ENCODE peak calls at places on chromosomes 4 and X, in ten cellular contexts. O is body of pancreas; U is AG04450; F is IMR-90; Z is foreskin fibroblast; B is heart right ventricle; W is sigmoid colon; I is thyroid gland; T is neural progenitor cell; C is CD8-positive, alpha-beta T cell. R is an unnamed sample.

GRCh38 chr4:81218206-81218605 is 3.2 kb upstream of the PRKG2 start:
- DNase-seq in O (no peak), U (no peak), F (no peak), Z (peak), B (no peak), W (no peak), I (no peak), T (no peak), C (no peak), R (no peak)

GRCh38 chr4:120724656-120725055 is 197.9 kb downstream of the PRDM5 start:
- DNase-seq in O (no peak), U (no peak), F (no peak), Z (no peak), B (no peak), W (no peak), I (no peak), T (no peak), C (no peak), R (no peak)

GRCh38 chr4:156983366-156983765 is 11.8 kb upstream of the PDGFC start:
- DNase-seq in O (no peak), U (no peak), F (peak), Z (peak), B (no peak), W (no peak), I (no peak), T (no peak), C (no peak), R (no peak)

GRCh38 chr4:67658302-67658701 is 42.7 kb downstream of the UBA6 start:
- DNase-seq in O (no peak), U (no peak), F (no peak), Z (no peak), B (no peak), W (no peak), I (no peak), T (no peak), C (no peak), R (no peak)

GRCh38 chr4:66034671-66035070 is 364.4 kb upstream of the EPHA5 start:
- DNase-seq in O (no peak), U (no peak), F (no peak), Z (no peak), B (no peak), W (no peak), I (no peak), T (no peak), C (no peak), R (no peak)

GRCh38 chr4:14247767-14248166 is 620.2 kb upstream of the BOD1L1 start:
- DNase-seq in O (peak), U (no peak), F (no peak), Z (no peak), B (no peak), W (no peak), I (no peak), T (peak), C (no peak), R (no peak)

GRCh38 chrX:13955975-13956374 is 73.7 kb downstream of the GEMIN8 start:
- DNase-seq in O (no peak), U (no peak), F (no peak), Z (no peak), B (no peak), W (no peak), I (peak), T (no peak), C (no peak), R (no peak)

GRCh38 chr4:59643682-59644081 is 1556.4 kb upstream of the ADGRL3 start:
- DNase-seq in O (no peak), U (no peak), F (no peak), Z (no peak), B (no peak), W (no peak), I (no peak), T (no peak), C (no peak), R (no peak)

GRCh38 chr4:73193155-73193554 is 65.4 kb downstream of the ANKRD17 start:
- DNase-seq in O (no peak), U (no peak), F (no peak), Z (no peak), B (no peak), W (no peak), I (no peak), T (no peak), C (no peak), R (no peak)

GRCh38 chrX:134520860-134521390 is 61.0 kb downstream of the HPRT1 start:
- DNase-seq in O (peak), U (no peak), F (peak), Z (peak), B (peak), W (no peak), I (peak), T (peak), C (no peak), R (no peak)

GRCh38 chr4:186501554-186501953 is 53.8 kb downstream of the MTNR1A start:
- DNase-seq in O (no peak), U (no peak), F (no peak), Z (no peak), B (no peak), W (no peak), I (no peak), T (no peak), C (no peak), R (no peak)

GRCh38 chrX:121254336-121254735 is 206.9 kb downstream of the GLUD2 start:
- DNase-seq in O (no peak), U (no peak), F (no peak), Z (peak), B (no peak), W (no peak), I (no peak), T (peak), C (no peak), R (no peak)

GRCh38 chrX:33725556-33726232 is 406.4 kb downstream of the FAM47A start:
- DNase-seq in O (peak), U (no peak), F (no peak), Z (no peak), B (peak), W (peak), I (peak), T (peak), C (no peak), R (no peak)

GRCh38 chr4:41878991-41879491 is 56.2 kb upstream of the TMEM33 start:
- DNase-seq in O (no peak), U (no peak), F (no peak), Z (no peak), B (no peak), W (no peak), I (no peak), T (peak), C (no peak), R (no peak)

GRCh38 chr4:61079976-61080375 is 120.2 kb upstream of the ADGRL3 start:
- DNase-seq in O (no peak), U (no peak), F (no peak), Z (peak), B (no peak), W (no peak), I (no peak), T (no peak), C (no peak), R (no peak)

GRCh38 chr4:158958489-158959270 is 144.2 kb upstream of the RAPGEF2 start:
- DNase-seq in O (no peak), U (no peak), F (peak), Z (no peak), B (no peak), W (no peak), I (no peak), T (no peak), C (no peak), R (no peak)

GRCh38 chr4:103150677-103151076 is 47.5 kb downstream of the CENPE start:
- DNase-seq in O (no peak), U (no peak), F (peak), Z (peak), B (no peak), W (no peak), I (no peak), T (no peak), C (no peak), R (no peak)

GRCh38 chrX:49053223-49054072 is 5.4 kb upstream of the CCDC120 start:
- DNase-seq in O (peak), U (no peak), F (peak), Z (peak), B (no peak), W (peak), I (peak), T (peak), C (peak), R (no peak)

GRCh38 chr4:38860788-38861424 is 4.3 kb upstream of the TLR6 start:
- DNase-seq in O (peak), U (no peak), F (peak), Z (peak), B (peak), W (no peak), I (peak), T (peak), C (no peak), R (no peak)

GRCh38 chrX:5051831-5052491 is 1176.7 kb downstream of the NLGN4X start:
- DNase-seq in O (peak), U (no peak), F (no peak), Z (peak), B (peak), W (peak), I (no peak), T (no peak), C (no peak), R (peak)

GRCh38 chr4:24778427-24779225 is 16.7 kb upstream of the SOD3 start:
- DNase-seq in O (no peak), U (peak), F (peak), Z (peak), B (peak), W (peak), I (no peak), T (no peak), C (no peak), R (no peak)

GRCh38 chr4:141307241-141307689 is 86.6 kb downstream of the ZNF330 start:
- DNase-seq in O (peak), U (peak), F (peak), Z (peak), B (peak), W (peak), I (peak), T (peak), C (peak), R (peak)

GRCh38 chrX:120857240-120857639 is 18.4 kb downstream of the CT47B1 start:
- DNase-seq in O (no peak), U (no peak), F (no peak), Z (no peak), B (no peak), W (no peak), I (no peak), T (peak), C (no peak), R (no peak)

GRCh38 chrX:357693-358471 is 28.8 kb downstream of the PPP2R3B start:
- DNase-seq in O (no peak), U (no peak), F (peak), Z (peak), B (no peak), W (no peak), I (no peak), T (no peak), C (no peak), R (no peak)

GRCh38 chr4:145618210-145618911 is 824 bp upstream of the MMAA start:
- DNase-seq in O (peak), U (no peak), F (no peak), Z (peak), B (no peak), W (no peak), I (peak), T (peak), C (no peak), R (no peak)

GRCh38 chr4:125434136-125434535 is 119.4 kb downstream of the FAT4 start:
- DNase-seq in O (no peak), U (no peak), F (peak), Z (peak), B (no peak), W (no peak), I (no peak), T (no peak), C (no peak), R (no peak)

GRCh38 chr4:89306486-89307184 is 965 bp downstream of the GPRIN3 start:
- DNase-seq in O (no peak), U (no peak), F (no peak), Z (no peak), B (no peak), W (no peak), I (no peak), T (no peak), C (no peak), R (no peak)

GRCh38 chr4:55347610-55348228 is 1.7 kb downstream of the SRD5A3 start:
- DNase-seq in O (no peak), U (no peak), F (no peak), Z (no peak), B (no peak), W (no peak), I (no peak), T (no peak), C (no peak), R (no peak)

GRCh38 chr4:29278580-29278979 is 1441.6 kb upstream of the PCDH7 start:
- DNase-seq in O (no peak), U (peak), F (peak), Z (peak), B (no peak), W (no peak), I (no peak), T (no peak), C (no peak), R (no peak)

GRCh38 chr4:129394635-129395034 is 298.7 kb downstream of the C4orf33 start:
- DNase-seq in O (no peak), U (no peak), F (no peak), Z (no peak), B (no peak), W (no peak), I (no peak), T (no peak), C (no peak), R (no peak)

GRCh38 chr4:87151730-87152129 is 68.7 kb downstream of the KLHL8 start:
- DNase-seq in O (no peak), U (no peak), F (no peak), Z (peak), B (no peak), W (no peak), I (no peak), T (no peak), C (no peak), R (no peak)

GRCh38 chrX:31580726-31581125 is 508.9 kb upstream of the FTHL17 start:
- DNase-seq in O (no peak), U (no peak), F (peak), Z (peak), B (no peak), W (no peak), I (no peak), T (peak), C (no peak), R (peak)

GRCh38 chrX:13256562-13256961 is 63.3 kb downstream of the ATXN3L start:
- DNase-seq in O (no peak), U (no peak), F (no peak), Z (no peak), B (no peak), W (no peak), I (no peak), T (no peak), C (no peak), R (no peak)

DNA sequence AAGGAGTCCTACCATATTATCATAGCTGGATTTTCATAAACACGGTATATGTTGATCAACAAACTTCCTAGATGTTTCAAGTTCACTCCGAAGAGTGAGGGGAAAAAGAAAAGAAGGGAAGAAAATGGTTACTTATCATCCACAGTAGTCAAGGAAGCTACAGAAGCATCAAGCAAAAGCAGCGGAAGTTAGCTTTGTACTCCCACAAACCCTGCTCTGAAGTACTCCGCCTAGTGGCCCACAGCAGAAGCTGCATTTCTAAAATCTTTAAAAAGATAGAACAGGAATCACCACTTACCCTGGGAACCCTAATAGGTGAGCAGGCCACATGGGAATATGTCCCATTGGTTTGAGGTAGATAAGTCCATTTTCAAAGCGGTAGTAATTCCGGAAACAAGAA is 28.5 kb upstream of the FRG1 start:
- DNase-seq in O (peak), U (no peak), F (no peak), Z (no peak), B (no peak), W (no peak), I (no peak), T (peak), C (no peak), R (no peak)
- TF ChIP-seq CTCF in O (no peak), U (peak), F (peak), Z (peak), B (peak), W (no peak), I (no peak), T (peak), C (peak), R (peak)

DNA sequence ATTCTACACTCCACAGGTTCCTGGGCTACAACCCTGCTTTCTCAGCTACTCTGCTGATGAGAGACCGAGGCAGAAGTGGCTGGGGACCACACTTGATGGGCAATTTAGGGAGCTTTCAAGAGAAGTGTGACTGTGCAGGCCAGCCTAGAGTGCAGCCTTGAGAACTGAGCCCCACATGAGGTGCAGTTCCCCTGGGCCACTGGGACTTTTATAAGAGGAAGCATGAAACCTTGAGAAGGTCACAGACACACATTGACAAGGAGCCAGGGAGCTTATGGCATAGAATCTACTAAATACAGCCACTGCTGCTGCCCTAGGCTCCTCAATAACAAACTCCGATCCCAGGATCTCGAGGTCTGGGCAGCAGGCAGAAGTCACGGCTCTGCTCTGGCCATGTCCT is 13.1 kb downstream of the C4orf50 start:
- DNase-seq in O (no peak), U (no peak), F (no peak), Z (no peak), B (no peak), W (peak), I (no peak), T (no peak), C (no peak), R (no peak)
- H3K4me3 ChIP-seq in O (no peak), U (no peak), F (no peak), Z (no peak), B (no peak), W (no peak), I (no peak), T (no peak), C (no peak), R (no peak)

DNA sequence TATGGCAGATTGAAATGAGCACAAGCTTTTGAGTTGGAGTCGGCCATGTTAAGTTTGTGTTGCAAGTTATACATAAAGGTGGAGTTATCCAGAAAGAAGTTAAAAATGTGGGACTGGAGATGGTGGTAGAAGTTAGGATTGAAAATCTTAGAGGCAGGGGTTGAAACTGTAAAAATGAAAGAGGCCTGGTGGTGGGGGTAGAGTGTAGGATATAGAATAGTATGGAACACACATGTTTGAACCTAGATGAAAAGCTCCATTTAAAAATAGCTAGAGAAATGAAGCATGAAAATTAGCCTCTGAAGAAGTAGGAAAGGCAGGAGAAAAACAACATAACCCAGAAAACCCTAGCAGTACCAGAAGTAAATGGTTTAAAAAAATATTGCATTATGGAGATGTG is 131.8 kb upstream of the ENPEP start:
- DNase-seq in O (no peak), U (no peak), F (no peak), Z (peak), B (no peak), W (no peak), I (no peak), T (no peak), C (no peak), R (no peak)
- TF ChIP-seq CTCF in O (peak), U (peak), F (peak), Z (peak), B (no peak), W (no peak), I (no peak), T (peak), C (no peak), R (peak)

GRCh38 chrX:40877869-40878268 is 142.5 kb upstream of the MED14 start:
- DNase-seq in O (no peak), U (no peak), F (peak), Z (peak), B (no peak), W (no peak), I (no peak), T (no peak), C (no peak), R (no peak)
- H3K4me3 ChIP-seq in O (no peak), U (no peak), F (no peak), Z (no peak), B (no peak), W (no peak), I (no peak), T (no peak), C (no peak), R (no peak)

DNA sequence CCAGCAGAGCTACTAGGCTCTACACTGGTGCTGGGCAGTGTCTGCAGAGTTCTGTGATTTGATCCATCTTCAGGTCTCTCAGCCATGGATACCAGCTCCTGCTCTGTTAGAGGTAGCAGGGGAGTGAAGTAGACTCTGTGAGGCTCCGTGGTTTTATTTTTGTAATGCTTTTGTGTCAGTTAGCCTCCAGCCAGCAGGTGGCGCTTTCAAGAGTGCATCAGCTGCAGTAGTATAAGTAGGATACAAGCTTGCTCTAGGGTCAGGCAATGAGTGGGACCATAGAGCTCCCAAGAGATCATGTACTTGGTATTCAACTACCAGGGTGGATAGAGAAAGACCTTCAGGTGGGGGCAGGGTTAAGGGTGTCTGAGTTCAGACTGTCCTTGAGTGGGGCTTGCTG is 362.5 kb upstream of the TRAM1L1 start:
- DNase-seq in O (no peak), U (no peak), F (no peak), Z (no peak), B (no peak), W (no peak), I (no peak), T (no peak), C (no peak), R (no peak)
- TF ChIP-seq CTCF in O (no peak), U (no peak), F (no peak), Z (peak), B (peak), W (no peak), I (no peak), T (peak), C (no peak), R (peak)

GRCh38 chrX:154375156-154375504 is 696 bp upstream of the FLNA start:
- DNase-seq in O (no peak), U (no peak), F (no peak), Z (no peak), B (no peak), W (no peak), I (no peak), T (no peak), C (no peak), R (no peak)
- H3K4me3 ChIP-seq in O (no peak), U (peak), F (peak), Z (no peak), B (peak), W (peak), I (no peak), T (no peak), C (no peak), R (peak)

GRCh38 chr4:76947369-76947768 is 2.2 kb upstream of the SEPTIN11 start:
- DNase-seq in O (peak), U (no peak), F (no peak), Z (no peak), B (no peak), W (no peak), I (no peak), T (no peak), C (no peak), R (no peak)
- TF ChIP-seq CTCF in O (peak), U (peak), F (no peak), Z (no peak), B (no peak), W (no peak), I (no peak), T (no peak), C (no peak), R (peak)

R was measured in epithelial cell of proximal tubule.